ENCODE peak calls at places on chromosome 4, in six cellular contexts. One of them, this sample, is unnamed. For H3K4me1, the result is how much of the 10 kb centered on the place peaks cover.

GRCh38 chr4:136186650-136187049 is 1345.6 kb downstream of the PCDH18 start:
- DNase-seq in colonic mucosa: no peak
- DNase-seq in heart left ventricle: no peak
- DNase-seq in hepatocyte: no peak
- DNase-seq in GM23338: no peak
- DNase-seq in CD8-positive, alpha-beta T cell: no peak
- DNase-seq in this sample: no peak

GRCh38 chr4:68176904-68177303 is 47.2 kb upstream of the TMPRSS11F start:
- DNase-seq in colonic mucosa: no peak
- DNase-seq in heart left ventricle: no peak
- DNase-seq in hepatocyte: no peak
- DNase-seq in GM23338: no peak
- DNase-seq in CD8-positive, alpha-beta T cell: no peak
- DNase-seq in this sample: no peak

GRCh38 chr4:118729287-118730286 is 44.4 kb downstream of the METTL14 start:
- DNase-seq in colonic mucosa: no peak
- DNase-seq in heart left ventricle: no peak
- DNase-seq in hepatocyte: no peak
- DNase-seq in GM23338: no peak
- DNase-seq in CD8-positive, alpha-beta T cell: no peak
- DNase-seq in this sample: no peak

GRCh38 chr4:127470290-127470809 is 162.4 kb upstream of the INTU start:
- DNase-seq in colonic mucosa: no peak
- DNase-seq in heart left ventricle: no peak
- DNase-seq in hepatocyte: no peak
- DNase-seq in GM23338: no peak
- DNase-seq in CD8-positive, alpha-beta T cell: no peak
- DNase-seq in this sample: no peak

GRCh38 chr4:41331224-41331623 is 74.5 kb downstream of the UCHL1 start:
- DNase-seq in colonic mucosa: no peak
- DNase-seq in heart left ventricle: no peak
- DNase-seq in hepatocyte: no peak
- DNase-seq in GM23338: no peak
- DNase-seq in CD8-positive, alpha-beta T cell: no peak
- DNase-seq in this sample: no peak

GRCh38 chr4:79578613-79579012 is 170.6 kb upstream of the GK2 start:
- DNase-seq in colonic mucosa: no peak
- DNase-seq in heart left ventricle: no peak
- DNase-seq in hepatocyte: no peak
- DNase-seq in GM23338: no peak
- DNase-seq in CD8-positive, alpha-beta T cell: no peak
- DNase-seq in this sample: no peak

GRCh38 chr4:85391011-85391410 is 83.9 kb upstream of the ARHGAP24 start:
- DNase-seq in colonic mucosa: no peak
- DNase-seq in heart left ventricle: no peak
- DNase-seq in hepatocyte: no peak
- DNase-seq in GM23338: no peak
- DNase-seq in CD8-positive, alpha-beta T cell: no peak
- DNase-seq in this sample: no peak

GRCh38 chr4:76745264-76745663 is 152.7 kb downstream of the SOWAHB start:
- DNase-seq in colonic mucosa: no peak
- DNase-seq in heart left ventricle: no peak
- DNase-seq in hepatocyte: no peak
- DNase-seq in GM23338: no peak
- DNase-seq in CD8-positive, alpha-beta T cell: no peak
- DNase-seq in this sample: no peak

GRCh38 chr4:7041851-7042696 is 1.1 kb upstream of the TADA2B start:
- DNase-seq in colonic mucosa: peak
- DNase-seq in heart left ventricle: peak
- DNase-seq in hepatocyte: peak
- DNase-seq in GM23338: peak
- DNase-seq in CD8-positive, alpha-beta T cell: no peak
- DNase-seq in this sample: peak

GRCh38 chr4:42732776-42733175 is 75.9 kb upstream of the ATP8A1 start:
- DNase-seq in colonic mucosa: no peak
- DNase-seq in heart left ventricle: no peak
- DNase-seq in hepatocyte: no peak
- DNase-seq in GM23338: no peak
- DNase-seq in CD8-positive, alpha-beta T cell: no peak
- DNase-seq in this sample: no peak

GRCh38 chr4:159443975-159444374 is 341.1 kb downstream of the RAPGEF2 start:
- DNase-seq in colonic mucosa: no peak
- DNase-seq in heart left ventricle: no peak
- DNase-seq in hepatocyte: no peak
- DNase-seq in GM23338: no peak
- DNase-seq in CD8-positive, alpha-beta T cell: no peak
- DNase-seq in this sample: no peak

GRCh38 chr4:105206214-105206613 is 59.5 kb downstream of the TET2 start:
- DNase-seq in colonic mucosa: no peak
- DNase-seq in heart left ventricle: no peak
- DNase-seq in hepatocyte: no peak
- DNase-seq in GM23338: peak
- DNase-seq in CD8-positive, alpha-beta T cell: no peak
- DNase-seq in this sample: no peak

GRCh38 chr4:2058264-2059033 is 678 bp upstream of the NAT8L start:
- DNase-seq in colonic mucosa: no peak
- DNase-seq in heart left ventricle: peak
- DNase-seq in hepatocyte: peak
- DNase-seq in GM23338: peak
- DNase-seq in CD8-positive, alpha-beta T cell: no peak
- DNase-seq in this sample: no peak

GRCh38 chr4:139256349-139256748 is 23.7 kb downstream of the MGARP start:
- DNase-seq in colonic mucosa: no peak
- DNase-seq in heart left ventricle: no peak
- DNase-seq in hepatocyte: no peak
- DNase-seq in GM23338: no peak
- DNase-seq in CD8-positive, alpha-beta T cell: no peak
- DNase-seq in this sample: no peak

GRCh38 chr4:96736352-96736889 is 896.5 kb downstream of the PDHA2 start:
- DNase-seq in colonic mucosa: no peak
- DNase-seq in heart left ventricle: no peak
- DNase-seq in hepatocyte: peak
- DNase-seq in GM23338: peak
- DNase-seq in CD8-positive, alpha-beta T cell: no peak
- DNase-seq in this sample: no peak

GRCh38 chr4:128565565-128566186 is 243.8 kb upstream of the JADE1 start:
- DNase-seq in colonic mucosa: peak
- DNase-seq in heart left ventricle: peak
- DNase-seq in hepatocyte: peak
- DNase-seq in GM23338: peak
- DNase-seq in CD8-positive, alpha-beta T cell: no peak
- DNase-seq in this sample: no peak

GRCh38 chr4:94000559-94000958 is 172.0 kb downstream of the ATOH1 start:
- DNase-seq in colonic mucosa: no peak
- DNase-seq in heart left ventricle: no peak
- DNase-seq in hepatocyte: no peak
- DNase-seq in GM23338: no peak
- DNase-seq in CD8-positive, alpha-beta T cell: no peak
- DNase-seq in this sample: no peak

DNA sequence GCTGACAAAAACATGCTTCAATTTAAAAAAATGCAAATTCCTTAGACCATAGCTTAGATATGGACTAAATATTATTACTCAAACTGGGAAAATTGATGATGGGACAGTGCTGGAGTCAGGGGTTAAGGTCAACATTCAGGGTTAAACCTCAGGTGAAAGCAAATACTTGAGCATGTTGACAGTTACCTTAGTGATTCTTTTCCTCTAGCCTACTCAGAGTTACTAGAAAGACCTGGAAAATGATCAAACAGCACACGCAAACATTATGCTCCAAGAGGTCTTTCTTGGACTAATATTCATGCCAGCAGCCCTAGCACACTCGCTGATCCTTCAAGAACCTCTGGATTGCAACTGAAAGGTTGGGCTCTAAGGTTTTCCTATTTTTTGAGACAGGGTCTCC is 10.8 kb downstream of the IGFBP7 start:
- DNase-seq in colonic mucosa: no peak
- DNase-seq in heart left ventricle: no peak
- DNase-seq in hepatocyte: no peak
- DNase-seq in GM23338: no peak
- DNase-seq in CD8-positive, alpha-beta T cell: no peak
- DNase-seq in this sample: no peak
- H3K4me1 ChIP-seq in colonic mucosa: under half
- H3K4me1 ChIP-seq in heart left ventricle: half or more
- H3K4me1 ChIP-seq in hepatocyte: under half
- H3K4me1 ChIP-seq in GM23338: under half
- H3K4me1 ChIP-seq in CD8-positive, alpha-beta T cell: under half
- H3K4me1 ChIP-seq in this sample: under half

DNA sequence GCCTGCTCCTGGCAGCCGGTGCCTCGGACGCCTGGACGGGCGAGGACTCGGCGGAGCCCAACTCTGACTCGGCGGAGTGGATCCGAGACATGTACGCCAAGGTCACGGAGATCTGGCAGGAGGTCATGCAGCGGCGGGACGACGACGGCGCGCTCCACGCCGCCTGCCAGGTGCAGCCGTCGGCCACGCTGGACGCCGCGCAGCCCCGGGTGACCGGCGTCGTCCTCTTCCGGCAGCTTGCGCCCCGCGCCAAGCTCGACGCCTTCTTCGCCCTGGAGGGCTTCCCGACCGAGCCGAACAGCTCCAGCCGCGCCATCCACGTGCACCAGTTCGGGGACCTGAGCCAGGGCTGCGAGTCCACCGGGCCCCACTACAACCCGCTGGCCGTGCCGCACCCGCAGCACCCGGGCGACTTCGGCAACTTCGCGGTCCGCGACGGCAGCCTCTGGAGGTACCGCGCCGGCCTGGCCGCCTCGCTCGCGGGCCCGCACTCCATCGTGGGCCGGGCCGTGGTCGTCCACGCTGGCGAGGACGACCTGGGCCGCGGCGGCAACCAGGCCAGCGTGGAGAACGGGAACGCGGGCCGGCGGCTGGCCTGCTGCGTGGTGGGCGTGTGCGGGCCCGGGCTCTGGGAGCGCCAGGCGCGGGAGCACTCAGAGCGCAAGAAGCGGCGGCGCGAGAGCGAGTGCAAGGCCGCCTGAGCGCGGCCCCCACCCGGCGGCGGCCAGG is 4.3 kb downstream of the SOD3 start:
- DNase-seq in colonic mucosa: no peak
- DNase-seq in heart left ventricle: no peak
- DNase-seq in hepatocyte: no peak
- DNase-seq in GM23338: peak
- DNase-seq in CD8-positive, alpha-beta T cell: no peak
- DNase-seq in this sample: no peak
- H3K4me3 ChIP-seq in colonic mucosa: no peak
- H3K4me3 ChIP-seq in heart left ventricle: peak
- H3K4me3 ChIP-seq in hepatocyte: no peak
- H3K4me3 ChIP-seq in GM23338: peak
- H3K4me3 ChIP-seq in CD8-positive, alpha-beta T cell: no peak
- H3K4me3 ChIP-seq in this sample: no peak

GRCh38 chr4:188132232-188132631 is 7.0 kb upstream of the TRIML1 start:
- DNase-seq in colonic mucosa: no peak
- DNase-seq in heart left ventricle: no peak
- DNase-seq in hepatocyte: no peak
- DNase-seq in GM23338: no peak
- DNase-seq in CD8-positive, alpha-beta T cell: no peak
- DNase-seq in this sample: no peak

GRCh38 chr4:188143731-188144130 is 4.5 kb downstream of the TRIML1 start:
- DNase-seq in colonic mucosa: no peak
- DNase-seq in heart left ventricle: no peak
- DNase-seq in hepatocyte: peak
- DNase-seq in GM23338: no peak
- DNase-seq in CD8-positive, alpha-beta T cell: no peak
- DNase-seq in this sample: no peak

GRCh38 chr4:188139141-188139540 is at the start of gene TRIML1:
- DNase-seq in colonic mucosa: no peak
- DNase-seq in heart left ventricle: no peak
- DNase-seq in hepatocyte: no peak
- DNase-seq in GM23338: no peak
- DNase-seq in CD8-positive, alpha-beta T cell: no peak
- DNase-seq in this sample: no peak

GRCh38 chr4:188139671-188140070 is 430 bp downstream of the TRIML1 start:
- DNase-seq in colonic mucosa: no peak
- DNase-seq in heart left ventricle: no peak
- DNase-seq in hepatocyte: no peak
- DNase-seq in GM23338: no peak
- DNase-seq in CD8-positive, alpha-beta T cell: no peak
- DNase-seq in this sample: no peak

DNA sequence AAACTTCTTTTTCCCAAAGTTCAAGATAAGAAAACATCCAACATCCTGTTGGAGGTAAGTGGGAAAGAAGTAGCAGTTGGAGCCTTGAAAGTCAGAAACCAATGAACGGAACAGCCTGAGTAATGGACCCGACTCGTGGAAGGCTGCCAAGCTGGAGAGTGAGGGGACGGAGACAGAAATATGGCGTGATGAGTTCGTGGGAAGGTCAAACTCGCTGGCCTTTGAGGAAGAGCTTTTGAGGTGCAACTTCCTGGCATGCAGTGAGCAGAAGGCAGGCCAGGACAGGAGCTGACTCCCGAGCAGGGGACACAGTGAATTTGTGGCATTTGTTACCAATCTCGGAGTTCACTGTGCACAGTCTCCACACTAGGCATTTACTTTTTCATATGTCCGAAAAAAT is 1.0 kb upstream of the TRIML1 start:
- DNase-seq in colonic mucosa: no peak
- DNase-seq in heart left ventricle: no peak
- DNase-seq in hepatocyte: no peak
- DNase-seq in GM23338: no peak
- DNase-seq in CD8-positive, alpha-beta T cell: no peak
- DNase-seq in this sample: no peak
- H3K4me1 ChIP-seq in colonic mucosa: under half
- H3K4me1 ChIP-seq in heart left ventricle: under half
- H3K4me1 ChIP-seq in hepatocyte: under half
- H3K4me1 ChIP-seq in GM23338: under half
- H3K4me1 ChIP-seq in CD8-positive, alpha-beta T cell: under half
- H3K4me1 ChIP-seq in this sample: under half

GRCh38 chr4:108157655-108158054 is 11.1 kb downstream of the LEF1 start:
- DNase-seq in colonic mucosa: no peak
- DNase-seq in heart left ventricle: no peak
- DNase-seq in hepatocyte: no peak
- DNase-seq in GM23338: no peak
- DNase-seq in CD8-positive, alpha-beta T cell: no peak
- DNase-seq in this sample: no peak

GRCh38 chr4:108152980-108153379 is 15.8 kb downstream of the LEF1 start:
- DNase-seq in colonic mucosa: no peak
- DNase-seq in heart left ventricle: no peak
- DNase-seq in hepatocyte: no peak
- DNase-seq in GM23338: no peak
- DNase-seq in CD8-positive, alpha-beta T cell: no peak
- DNase-seq in this sample: no peak

GRCh38 chr4:108156391-108156790 is 12.3 kb downstream of the LEF1 start:
- DNase-seq in colonic mucosa: no peak
- DNase-seq in heart left ventricle: no peak
- DNase-seq in hepatocyte: no peak
- DNase-seq in GM23338: no peak
- DNase-seq in CD8-positive, alpha-beta T cell: no peak
- DNase-seq in this sample: no peak

GRCh38 chr4:108159845-108160244 is 8.9 kb downstream of the LEF1 start:
- DNase-seq in colonic mucosa: no peak
- DNase-seq in heart left ventricle: no peak
- DNase-seq in hepatocyte: no peak
- DNase-seq in GM23338: no peak
- DNase-seq in CD8-positive, alpha-beta T cell: no peak
- DNase-seq in this sample: no peak

DNA sequence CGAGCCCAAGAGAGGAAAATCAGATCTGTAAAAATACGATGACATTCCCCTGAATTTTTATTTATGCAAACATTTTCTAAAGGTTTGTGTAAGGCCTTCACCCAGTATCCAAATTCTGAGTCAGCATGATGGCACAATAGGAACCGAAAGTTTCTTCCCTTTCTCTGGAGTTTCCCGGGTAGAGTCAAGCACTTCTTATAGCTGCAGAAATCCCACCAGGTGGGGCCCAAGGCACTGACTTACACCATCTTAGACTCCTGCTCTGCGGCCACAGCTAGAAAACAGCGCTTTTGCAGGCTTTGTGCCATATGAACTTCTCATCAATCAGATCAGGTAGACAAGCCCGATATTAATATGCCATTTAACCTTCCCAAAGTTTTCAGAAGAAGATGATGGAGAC is 13.4 kb downstream of the LEF1 start:
- DNase-seq in colonic mucosa: no peak
- DNase-seq in heart left ventricle: no peak
- DNase-seq in hepatocyte: peak
- DNase-seq in GM23338: peak
- DNase-seq in CD8-positive, alpha-beta T cell: no peak
- DNase-seq in this sample: no peak
- H3K4me3 ChIP-seq in colonic mucosa: no peak
- H3K4me3 ChIP-seq in heart left ventricle: no peak
- H3K4me3 ChIP-seq in hepatocyte: no peak
- H3K4me3 ChIP-seq in GM23338: no peak
- H3K4me3 ChIP-seq in CD8-positive, alpha-beta T cell: peak
- H3K4me3 ChIP-seq in this sample: peak